ENCODE peak calls at places on chromosome 5, in ten cellular contexts. Q is CD8-positive, alpha-beta T cell; Z is tibial nerve; M is PC-3; N is GM23248; O is sigmoid colon; Y is gastrocnemius medialis; C is foreskin keratinocyte; E is CD8-positive, alpha-beta memory T cell; L is H9. K is an unnamed sample.

GRCh38 chr5:77867194-77867691 is 91.1 kb upstream of the TBCA start:
- DNase-seq in Y (no peak), C (no peak), N (peak; percentile 72), Q (no peak), Z (no peak), L (no peak), M (peak; percentile 25), O (no peak), E (no peak), K (no peak)

GRCh38 chr5:148653271-148653839 is 972 bp downstream of the HTR4 start:
- DNase-seq in Q (no peak), O (peak; percentile 54), C (no peak), M (no peak), Z (no peak), Y (no peak), N (no peak), E (no peak), L (no peak), K (no peak)

GRCh38 chr5:111075520-111075919 is 4.0 kb downstream of the TSLP start:
- DNase-seq in Q (no peak), Y (no peak), M (peak; percentile 87), C (peak; percentile 94), Z (no peak), O (no peak), N (peak; percentile 95), E (no peak), L (no peak), K (peak; percentile 76)

GRCh38 chr5:110536120-110537115 is 190.1 kb downstream of the TMEM232 start:
- DNase-seq in Y (no peak), E (no peak), C (no peak), L (peak; percentile 72), Z (no peak), Q (no peak), N (peak; percentile 66), M (no peak), O (no peak), K (no peak)

GRCh38 chr5:1255081-1255561 is 29.9 kb downstream of the SLC6A18 start:
- DNase-seq in C (no peak), Z (no peak), O (no peak), E (peak; percentile 44), L (no peak), Y (no peak), Q (peak; percentile 48), M (no peak), N (no peak), K (no peak)

GRCh38 chr5:14296533-14297331 is 153.6 kb downstream of the TRIO start:
- DNase-seq in Y (no peak), C (no peak), E (no peak), Z (no peak), O (no peak), L (no peak), N (peak; percentile 63), M (peak; percentile 22), Q (no peak), K (no peak)

GRCh38 chr5:73272351-73272750 is 99.4 kb downstream of the TMEM174 start:
- DNase-seq in L (no peak), M (no peak), Y (no peak), Z (no peak), Q (no peak), O (no peak), N (peak; percentile 32), E (no peak), C (no peak), K (no peak)

GRCh38 chr5:85647349-85648127 is 970.2 kb upstream of the COX7C start:
- DNase-seq in L (no peak), Q (no peak), M (no peak), O (no peak), Z (no peak), N (no peak), C (peak; percentile 18), Y (no peak), E (no peak), K (no peak)

DNA sequence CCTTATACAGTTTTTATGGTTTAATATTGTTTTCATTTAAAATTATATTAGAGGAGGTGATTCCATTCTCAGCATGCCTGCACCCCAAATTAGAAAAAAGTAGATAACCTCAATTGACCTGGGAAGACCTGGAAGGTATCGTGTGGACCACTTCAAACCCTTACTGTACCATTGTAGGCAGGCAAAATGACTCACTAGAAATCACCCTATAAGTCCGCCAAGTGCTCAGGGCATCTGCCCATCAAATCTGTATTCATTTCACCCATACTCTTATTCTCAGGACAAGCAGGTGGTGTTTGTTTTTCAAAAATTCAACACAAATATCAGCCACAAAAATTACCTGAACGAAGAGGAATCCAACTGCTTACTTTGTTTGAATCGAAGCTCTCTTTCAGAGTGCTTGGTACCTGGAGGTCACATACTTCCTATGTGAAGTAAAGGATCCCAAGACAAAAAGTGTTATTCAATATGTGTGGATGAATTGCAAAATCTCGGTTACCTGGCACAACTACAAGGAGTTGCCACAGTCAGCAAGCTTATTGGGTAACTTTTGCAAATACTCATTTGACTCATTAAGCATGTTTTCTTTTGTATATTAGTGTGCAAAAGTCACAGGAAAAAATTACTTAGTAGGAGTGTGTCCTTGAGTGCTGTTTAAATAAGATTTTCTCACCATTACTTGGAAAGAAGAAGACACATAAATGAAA is 216.2 kb downstream of the ENC1 start:
- DNase-seq in Z (no peak), C (peak; percentile 73), O (no peak), N (peak; percentile 73), Q (no peak), E (no peak), M (peak; percentile 39), L (no peak), Y (peak; percentile 34), K (peak; percentile 75)
- H3K27ac ChIP-seq in Z (no peak overlapping the region), C (no peak overlapping the region), O (no peak overlapping the region), N (no peak overlapping the region), Q (no peak overlapping the region), E (no peak overlapping the region), M (no peak overlapping the region), L (no peak overlapping the region), Y (peak overlapping the region; percentile 11), K (peak overlapping the region; percentile 36)

DNA sequence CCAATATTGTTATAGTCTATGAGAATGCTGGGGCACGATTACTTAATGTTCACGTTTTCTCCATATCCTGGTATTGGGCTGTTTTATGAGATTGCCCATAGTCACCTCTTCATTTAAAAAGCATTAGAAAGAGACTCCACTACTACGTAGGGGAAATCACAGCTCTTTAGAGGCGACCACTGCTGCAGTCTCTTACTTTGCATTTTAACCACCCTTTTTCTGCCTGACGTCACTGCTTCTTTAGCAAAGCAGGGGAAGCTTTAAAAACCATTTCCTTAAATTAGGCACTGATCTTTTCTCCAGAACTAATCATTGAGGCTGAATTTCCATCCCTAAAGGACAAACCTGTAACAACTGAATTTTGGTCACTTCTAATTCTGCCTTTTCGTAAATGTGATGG is 38.9 kb downstream of the ZNF608 start:
- DNase-seq in Y (no peak), E (no peak), N (no peak), L (no peak), Z (no peak), C (no peak), M (no peak), Q (no peak), O (no peak), K (no peak)
- H3K27ac ChIP-seq in Y (no peak overlapping the region), E (no peak overlapping the region), N (no peak overlapping the region), L (no peak overlapping the region), Z (peak overlapping the region; percentile 20), C (no peak overlapping the region), M (no peak overlapping the region), Q (no peak overlapping the region), O (peak overlapping the region; percentile 44), K (no peak overlapping the region)

DNA sequence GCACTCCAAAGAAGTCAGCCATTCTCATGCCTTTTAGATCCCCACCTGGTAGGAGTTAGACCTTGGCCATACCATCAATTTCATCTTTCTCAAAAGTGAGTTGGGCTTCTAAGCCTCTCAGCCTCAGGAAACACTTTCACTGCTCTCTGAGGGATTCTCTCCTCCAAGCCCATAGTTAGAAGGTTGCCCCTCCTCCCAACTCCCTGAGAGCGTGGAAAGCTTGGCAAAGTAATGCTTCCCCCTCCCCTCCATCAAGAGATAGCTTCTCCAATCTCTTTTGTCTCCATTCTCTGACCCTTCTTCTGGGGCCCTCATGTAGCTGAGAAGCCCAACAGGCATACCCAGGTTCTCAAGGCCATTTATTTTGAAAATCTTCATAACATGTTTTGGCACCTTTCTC is 16.9 kb downstream of the LVRN start:
- DNase-seq in Q (no peak), E (no peak), L (no peak), M (no peak), Z (no peak), O (no peak), Y (no peak), C (no peak), N (no peak), K (no peak)
- H3K27ac ChIP-seq in Q (no peak overlapping the region), E (no peak overlapping the region), L (no peak overlapping the region), M (no peak overlapping the region), Z (peak overlapping the region; percentile 53), O (peak overlapping the region; percentile 56), Y (peak overlapping the region; percentile 55), C (no peak overlapping the region), N (peak overlapping the region; percentile 80), K (no peak overlapping the region)

GRCh38 chr5:61301345-61301744 is 30.7 kb upstream of the ZSWIM6 start:
- DNase-seq in E (no peak), Y (no peak), O (no peak), Z (no peak), N (peak; percentile 76), M (no peak), L (no peak), Q (no peak), C (no peak), K (no peak)

GRCh38 chr5:61304611-61305369 is 27.3 kb upstream of the ZSWIM6 start:
- DNase-seq in Y (no peak), N (peak; percentile 96), Z (no peak), L (no peak), C (peak; percentile 99), E (no peak), O (no peak), M (peak; percentile 88), Q (no peak), K (peak; percentile 98)

GRCh38 chr5:61303348-61303747 is 28.7 kb upstream of the ZSWIM6 start:
- DNase-seq in Q (no peak), L (no peak), O (no peak), M (no peak), E (no peak), Z (no peak), C (no peak), N (no peak), Y (no peak), K (no peak)

GRCh38 chr5:61299254-61299653 is 32.8 kb upstream of the ZSWIM6 start:
- DNase-seq in L (no peak), M (no peak), Z (no peak), Y (no peak), N (no peak), E (no peak), O (no peak), Q (no peak), C (peak; percentile 95), K (peak; percentile 89)

DNA sequence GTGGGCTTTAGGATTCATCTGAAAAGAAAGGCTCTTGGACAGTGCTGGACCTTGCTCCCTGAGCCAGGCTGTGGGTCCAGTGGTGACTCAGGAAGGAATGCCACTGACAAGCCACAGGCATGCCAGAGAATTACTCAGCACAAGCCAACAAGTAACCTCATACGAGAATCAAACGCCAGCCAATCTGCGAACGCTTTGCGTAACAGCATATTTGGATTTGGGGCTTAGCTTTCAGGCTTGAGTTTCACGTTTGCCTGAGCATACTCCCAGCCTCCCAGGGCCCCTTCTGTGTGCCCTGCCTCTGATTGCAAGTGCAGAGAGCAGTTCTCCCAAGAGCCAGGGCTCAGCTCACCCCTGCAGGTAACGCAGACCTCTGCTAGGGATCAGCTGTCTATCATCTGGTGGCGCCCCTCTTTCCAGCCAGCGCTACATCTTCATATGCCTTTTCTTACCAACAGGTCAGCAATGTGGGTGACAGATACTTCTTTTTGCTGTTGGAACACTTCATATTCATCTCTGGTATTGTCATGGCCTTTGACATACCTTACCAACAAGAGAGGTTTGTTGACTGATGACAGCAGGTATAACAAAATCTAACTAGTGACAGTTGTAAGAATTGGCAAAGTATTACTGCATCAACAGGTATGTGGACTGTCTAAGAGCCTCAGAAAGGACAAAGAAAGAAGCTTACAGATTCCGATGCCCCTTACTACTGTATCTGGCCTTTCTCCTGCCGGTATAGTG is 30.1 kb upstream of the ZSWIM6 start:
- DNase-seq in E (no peak), O (peak; percentile 85), C (peak; percentile 97), Z (no peak), M (peak; percentile 94), Y (peak; percentile 80), N (peak; percentile 100), L (no peak), Q (no peak), K (peak; percentile 90)
- H3K27ac ChIP-seq in E (no peak overlapping the region), O (peak overlapping the region; percentile 79), C (peak overlapping the region; percentile 89), Z (peak overlapping the region; percentile 53), M (peak overlapping the region; percentile 97), Y (no peak overlapping the region), N (peak overlapping the region; percentile 80), L (no peak overlapping the region), Q (no peak overlapping the region), K (peak overlapping the region; percentile 82)